ENCODE peak calls at places on chromosomes 16 and 17, in six cellular contexts. D is body of pancreas, U is WTC11, I is natural killer cell, F is astrocyte, Q is left lung. X is an unnamed sample.

GRCh38 chr17:75530837-75531723 is 5.6 kb downstream of the LLGL2 start:
- DNase-seq in D (peak; percentile 49), U (no peak), I (no peak), F (no peak), Q (no peak), X (no peak)

GRCh38 chr17:15947331-15947730 is 2.4 kb downstream of the ADORA2B start:
- DNase-seq in D (no peak), U (no peak), I (no peak), F (no peak), Q (no peak), X (no peak)

GRCh38 chr16:7101054-7101453 is 231.6 kb upstream of the RBFOX1 start:
- DNase-seq in D (no peak), U (no peak), I (no peak), F (no peak), Q (no peak), X (no peak)

GRCh38 chr16:51071326-51071725 is 79.7 kb downstream of the SALL1 start:
- DNase-seq in D (no peak), U (no peak), I (no peak), F (no peak), Q (no peak), X (no peak)

GRCh38 chr17:58316260-58316960 is 12.2 kb downstream of the TSPOAP1 start:
- DNase-seq in D (no peak), U (no peak), I (no peak), F (no peak), Q (peak; percentile 37), X (no peak)

GRCh38 chr17:44348234-44348987 is 3.3 kb downstream of the GRN start:
- DNase-seq in D (no peak), U (no peak), I (no peak), F (no peak), Q (peak; percentile 83), X (peak; percentile 72)

GRCh38 chr17:1583569-1583968 is 21.0 kb upstream of the PITPNA start:
- DNase-seq in D (no peak), U (no peak), I (no peak), F (no peak), Q (no peak), X (no peak)

GRCh38 chr17:19533718-19534561 is at the start of gene SLC47A1:
- DNase-seq in D (peak; percentile 28), U (peak; percentile 42), I (no peak), F (no peak), Q (peak; percentile 82), X (no peak)

GRCh38 chr16:58026139-58026704 is 668 bp downstream of the MMP15 start:
- DNase-seq in D (peak; percentile 71), U (peak; percentile 46), I (no peak), F (peak; percentile 28), Q (peak; percentile 82), X (peak; percentile 24)

GRCh38 chr17:28948873-28949184 is 2.5 kb downstream of the PHF12 start:
- DNase-seq in D (no peak), U (no peak), I (no peak), F (no peak), Q (no peak), X (no peak)

GRCh38 chr17:72122668-72123495 is 2.1 kb downstream of the SOX9 start:
- DNase-seq in D (no peak), U (peak; percentile 47), I (no peak), F (peak; percentile 62), Q (peak; percentile 76), X (no peak)

GRCh38 chr17:80125656-80126448 is 21.1 kb downstream of the EIF4A3 start:
- DNase-seq in D (peak; percentile 24), U (no peak), I (no peak), F (peak; percentile 88), Q (no peak), X (no peak)

GRCh38 chr17:1186923-1187771 is 7.4 kb upstream of the ABR start:
- DNase-seq in D (peak; percentile 83), U (peak; percentile 90), I (peak; percentile 79), F (peak; percentile 57), Q (peak; percentile 98), X (peak; percentile 73)

GRCh38 chr16:80564394-80564793 is 23.6 kb downstream of the DYNLRB2 start:
- DNase-seq in D (no peak), U (no peak), I (no peak), F (no peak), Q (no peak), X (no peak)

GRCh38 chr16:80563807-80564206 is 23.0 kb downstream of the DYNLRB2 start:
- DNase-seq in D (no peak), U (no peak), I (no peak), F (no peak), Q (no peak), X (no peak)

GRCh38 chr16:80570106-80570478 is 29.3 kb downstream of the DYNLRB2 start:
- DNase-seq in D (no peak), U (no peak), I (no peak), F (peak; percentile 95), Q (no peak), X (no peak)

GRCh38 chr16:80573700-80574120 is 32.9 kb downstream of the DYNLRB2 start:
- DNase-seq in D (no peak), U (no peak), I (no peak), F (no peak), Q (no peak), X (no peak)

GRCh38 chr16:80569440-80570105 is 28.8 kb downstream of the DYNLRB2 start:
- DNase-seq in D (no peak), U (no peak), I (no peak), F (peak; percentile 92), Q (no peak), X (no peak)
- TF ChIP-seq CTCF in D (no peak), U (no peak), I (no peak), F (no peak), Q (no peak), X (no peak)

GRCh38 chr17:7561589-7562207 is at the start of gene SENP3:
- DNase-seq in D (peak; percentile 93), U (peak; percentile 89), I (peak; percentile 90), F (peak; percentile 73), Q (peak; percentile 98), X (peak; percentile 92)

GRCh38 chr17:7559307-7560171 is 989 bp downstream of the TNFSF13 start:
- DNase-seq in D (peak; percentile 75), U (no peak), I (no peak), F (no peak), Q (no peak), X (no peak)

GRCh38 chr17:7561028-7561575 is 617 bp upstream of the SENP3 start:
- DNase-seq in D (peak; percentile 97), U (peak; percentile 93), I (peak; percentile 80), F (peak; percentile 53), Q (peak; percentile 97), X (peak; percentile 76)

GRCh38 chr17:7558544-7559306 is at the start of gene TNFSF13:
- DNase-seq in D (peak; percentile 67), U (no peak), I (no peak), F (no peak), Q (peak; percentile 88), X (no peak)

DNA sequence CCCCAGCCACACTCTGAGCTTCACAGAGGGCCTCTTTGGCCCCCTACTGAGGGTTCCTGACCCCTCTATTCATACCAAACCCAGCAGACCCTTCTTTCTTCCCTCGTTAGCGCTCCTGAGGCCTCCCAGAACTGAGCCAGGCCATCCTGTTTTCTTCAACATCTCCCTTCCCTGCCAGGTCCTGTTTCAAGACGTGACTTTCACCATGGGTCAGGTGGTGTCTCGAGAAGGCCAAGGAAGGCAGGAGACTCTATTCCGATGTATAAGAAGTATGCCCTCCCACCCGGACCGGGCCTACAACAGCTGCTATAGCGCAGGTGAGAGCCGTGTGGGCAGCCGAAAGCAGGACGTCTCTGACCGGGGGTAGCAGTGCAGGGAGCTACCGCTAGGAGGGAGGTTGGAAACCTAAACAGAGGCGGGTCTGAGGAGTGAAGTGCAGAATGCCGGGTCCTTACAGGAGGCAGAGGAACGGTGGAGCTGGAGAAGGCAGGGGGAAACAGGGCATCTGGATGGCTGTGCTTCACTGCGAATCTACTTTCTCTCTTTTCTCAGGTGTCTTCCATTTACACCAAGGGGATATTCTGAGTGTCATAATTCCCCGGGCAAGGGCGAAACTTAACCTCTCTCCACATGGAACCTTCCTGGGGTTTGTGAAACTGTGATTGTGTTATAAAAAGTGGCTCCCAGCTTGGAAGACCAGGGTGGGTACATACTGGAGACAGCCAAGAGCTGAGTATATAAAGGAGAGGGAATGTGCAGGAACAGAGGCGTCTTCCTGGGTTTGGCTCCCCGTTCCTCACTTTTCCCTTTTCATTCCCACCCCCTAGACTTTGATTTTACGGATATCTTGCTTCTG is 1.3 kb upstream of the SENP3 start:
- DNase-seq in D (peak; percentile 82), U (peak; percentile 92), I (no peak), F (peak; percentile 36), Q (no peak), X (peak; percentile 61)
- TF ChIP-seq CTCF in D (peak; percentile 60), U (peak; percentile 50), I (no peak), F (peak; percentile 64), Q (peak; percentile 66), X (peak; percentile 12)

GRCh38 chr17:48014603-48015037 is 23.0 kb downstream of the COPZ2 start:
- DNase-seq in D (no peak), U (no peak), I (no peak), F (no peak), Q (no peak), X (no peak)

GRCh38 chr17:48016112-48016511 is 21.5 kb downstream of the COPZ2 start:
- DNase-seq in D (no peak), U (no peak), I (no peak), F (peak; percentile 78), Q (no peak), X (no peak)

GRCh38 chr17:48012151-48012520 is 25.5 kb downstream of the COPZ2 start:
- DNase-seq in D (peak; percentile 60), U (peak; percentile 75), I (peak; percentile 40), F (no peak), Q (peak; percentile 89), X (peak; percentile 62)

GRCh38 chr17:48011405-48012150 is 26.0 kb downstream of the COPZ2 start:
- DNase-seq in D (peak; percentile 33), U (peak; percentile 59), I (no peak), F (peak; percentile 22), Q (no peak), X (no peak)

GRCh38 chr17:48013876-48014602 is 23.6 kb downstream of the COPZ2 start:
- DNase-seq in D (no peak), U (no peak), I (no peak), F (no peak), Q (no peak), X (no peak)
- TF ChIP-seq CTCF in D (no peak), U (no peak), I (no peak), F (no peak), Q (no peak), X (no peak)

GRCh38 chr16:86828653-86829052 is 250.3 kb downstream of the FOXL1 start:
- DNase-seq in D (no peak), U (no peak), I (no peak), F (no peak), Q (no peak), X (no peak)

GRCh38 chr16:86828202-86828601 is 249.9 kb downstream of the FOXL1 start:
- DNase-seq in D (no peak), U (no peak), I (no peak), F (no peak), Q (no peak), X (no peak)

GRCh38 chr16:86833136-86833535 is 254.8 kb downstream of the FOXL1 start:
- DNase-seq in D (no peak), U (no peak), I (no peak), F (no peak), Q (no peak), X (no peak)

GRCh38 chr16:86834451-86835035 is 256.2 kb downstream of the FOXL1 start:
- DNase-seq in D (no peak), U (peak; percentile 60), I (no peak), F (peak; percentile 70), Q (no peak), X (no peak)

DNA sequence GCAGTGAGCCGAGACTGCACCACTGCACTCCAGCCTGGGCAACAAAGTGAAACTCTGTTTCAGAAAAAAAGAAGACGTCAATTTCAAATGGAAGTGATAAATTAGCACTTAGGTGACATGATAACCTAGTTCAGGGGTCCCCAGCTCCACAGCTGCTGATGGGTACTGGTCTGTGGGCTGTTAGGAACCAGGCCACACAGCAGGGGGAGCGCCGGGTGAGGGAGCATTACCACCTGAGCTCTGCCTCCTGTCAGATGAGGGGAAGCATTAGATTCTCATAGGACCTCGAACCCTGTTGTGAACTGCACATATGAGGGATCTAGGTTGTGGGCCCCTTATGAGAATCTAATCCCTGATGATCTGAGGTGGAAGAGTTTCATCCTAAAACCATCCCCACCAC is 253.0 kb downstream of the FOXL1 start:
- DNase-seq in D (no peak), U (no peak), I (no peak), F (no peak), Q (no peak), X (no peak)
- TF ChIP-seq CTCF in D (no peak), U (no peak), I (no peak), F (no peak), Q (no peak), X (no peak)

X was measured in activated B cell treated with CpG ODN at 0.5 μM for 24 hours.